ENCODE peak calls at places on chromosomes 12 and 14, in five cellular contexts. One of them, this sample, is unnamed.

GRCh38 chr12:102478416-102479098 is 1.8 kb downstream of the IGF1 start:
- DNase-seq in HCT116: no peak
- DNase-seq in testis: no peak
- DNase-seq in uterus: no peak
- DNase-seq in GM12891: no peak
- DNase-seq in this sample: no peak

GRCh38 chr12:108247130-108247529 is 92.0 kb downstream of the CMKLR1 start:
- DNase-seq in testis: no peak
- DNase-seq in HCT116: no peak
- DNase-seq in uterus: no peak
- DNase-seq in GM12891: no peak
- DNase-seq in this sample: no peak

GRCh38 chr12:7107181-7108041 is 1.6 kb downstream of the C1RL start:
- DNase-seq in testis: no peak
- DNase-seq in HCT116: no peak
- DNase-seq in uterus: no peak
- DNase-seq in GM12891: no peak
- DNase-seq in this sample: no peak

GRCh38 chr14:104876251-104876699 is 11.2 kb downstream of the CEP170B start:
- DNase-seq in HCT116: peak
- DNase-seq in uterus: no peak
- DNase-seq in testis: peak
- DNase-seq in GM12891: peak
- DNase-seq in this sample: no peak

GRCh38 chr14:41609704-41610183 is 3.1 kb downstream of the LRFN5 start:
- DNase-seq in testis: peak
- DNase-seq in GM12891: no peak
- DNase-seq in uterus: peak
- DNase-seq in HCT116: no peak
- DNase-seq in this sample: no peak

GRCh38 chr14:59333668-59334067 is 131.5 kb downstream of the GPR135 start:
- DNase-seq in testis: no peak
- DNase-seq in GM12891: no peak
- DNase-seq in HCT116: no peak
- DNase-seq in uterus: no peak
- DNase-seq in this sample: no peak

GRCh38 chr12:6092784-6093722 is 31.4 kb downstream of the VWF start:
- DNase-seq in uterus: peak
- DNase-seq in GM12891: no peak
- DNase-seq in testis: no peak
- DNase-seq in HCT116: peak
- DNase-seq in this sample: no peak

GRCh38 chr12:87756111-87756510 is 273.1 kb downstream of the C12orf50 start:
- DNase-seq in uterus: no peak
- DNase-seq in GM12891: no peak
- DNase-seq in testis: no peak
- DNase-seq in HCT116: no peak
- DNase-seq in this sample: no peak

GRCh38 chr12:65607271-65607880 is 216.9 kb upstream of the HMGA2 start:
- DNase-seq in GM12891: no peak
- DNase-seq in HCT116: no peak
- DNase-seq in uterus: no peak
- DNase-seq in testis: no peak
- DNase-seq in this sample: no peak

GRCh38 chr12:27913999-27914614 is 58.4 kb downstream of the PTHLH start:
- DNase-seq in GM12891: no peak
- DNase-seq in testis: no peak
- DNase-seq in HCT116: no peak
- DNase-seq in uterus: no peak
- DNase-seq in this sample: no peak

GRCh38 chr12:98172304-98172703 is 343.1 kb upstream of the TMPO start:
- DNase-seq in uterus: no peak
- DNase-seq in testis: no peak
- DNase-seq in GM12891: no peak
- DNase-seq in HCT116: no peak
- DNase-seq in this sample: no peak

GRCh38 chr14:66405158-66405557 is 81.0 kb upstream of the CCDC196 start:
- DNase-seq in uterus: no peak
- DNase-seq in HCT116: no peak
- DNase-seq in GM12891: no peak
- DNase-seq in testis: no peak
- DNase-seq in this sample: peak

GRCh38 chr14:49745191-49745590 is 22.8 kb upstream of the KLHDC2 start:
- DNase-seq in testis: no peak
- DNase-seq in GM12891: no peak
- DNase-seq in HCT116: no peak
- DNase-seq in uterus: no peak
- DNase-seq in this sample: no peak

GRCh38 chr12:124921200-124922008 is 7.0 kb upstream of the UBC start:
- DNase-seq in GM12891: no peak
- DNase-seq in testis: peak
- DNase-seq in uterus: peak
- DNase-seq in HCT116: no peak
- DNase-seq in this sample: peak

GRCh38 chr14:84401631-84402030 is 1128.3 kb upstream of the FLRT2 start:
- DNase-seq in GM12891: no peak
- DNase-seq in testis: no peak
- DNase-seq in HCT116: no peak
- DNase-seq in uterus: no peak
- DNase-seq in this sample: no peak

GRCh38 chr14:56494167-56494566 is 85.4 kb upstream of the TMEM260 start:
- DNase-seq in uterus: no peak
- DNase-seq in HCT116: no peak
- DNase-seq in GM12891: no peak
- DNase-seq in testis: no peak
- DNase-seq in this sample: no peak

GRCh38 chr12:115402443-115403170 is 718.6 kb upstream of the TBX3 start:
- DNase-seq in uterus: no peak
- DNase-seq in GM12891: no peak
- DNase-seq in testis: no peak
- DNase-seq in HCT116: no peak
- DNase-seq in this sample: no peak

GRCh38 chr14:22972313-22972930 is 9.9 kb downstream of the AJUBA start:
- DNase-seq in GM12891: no peak
- DNase-seq in HCT116: no peak
- DNase-seq in testis: no peak
- DNase-seq in uterus: no peak
- DNase-seq in this sample: no peak

GRCh38 chr14:99518441-99519346 is 37.5 kb downstream of the CCNK start:
- DNase-seq in GM12891: peak
- DNase-seq in uterus: peak
- DNase-seq in testis: peak
- DNase-seq in HCT116: peak
- DNase-seq in this sample: peak

GRCh38 chr12:89333564-89334252 is 18.6 kb downstream of the DUSP6 start:
- DNase-seq in GM12891: no peak
- DNase-seq in HCT116: no peak
- DNase-seq in testis: no peak
- DNase-seq in uterus: no peak
- DNase-seq in this sample: no peak

GRCh38 chr12:62190921-62191746 is 69.1 kb upstream of the USP15 start:
- DNase-seq in uterus: no peak
- DNase-seq in HCT116: no peak
- DNase-seq in GM12891: peak
- DNase-seq in testis: peak
- DNase-seq in this sample: no peak

GRCh38 chr14:73773441-73774243 is 59.5 kb upstream of the PNMA1 start:
- DNase-seq in uterus: no peak
- DNase-seq in HCT116: no peak
- DNase-seq in GM12891: no peak
- DNase-seq in testis: no peak
- DNase-seq in this sample: no peak

GRCh38 chr12:30450226-30450625 is 245.4 kb downstream of the IPO8 start:
- DNase-seq in uterus: no peak
- DNase-seq in GM12891: no peak
- DNase-seq in HCT116: no peak
- DNase-seq in testis: no peak
- DNase-seq in this sample: no peak

GRCh38 chr12:110689601-110690430 is 901 bp upstream of the HVCN1 start:
- DNase-seq in uterus: peak
- DNase-seq in testis: peak
- DNase-seq in HCT116: no peak
- DNase-seq in GM12891: peak
- DNase-seq in this sample: no peak

GRCh38 chr14:100569734-100570251 is 17.4 kb downstream of the BEGAIN start:
- DNase-seq in HCT116: no peak
- DNase-seq in testis: no peak
- DNase-seq in GM12891: no peak
- DNase-seq in uterus: no peak
- DNase-seq in this sample: no peak

GRCh38 chr14:34678306-34678705 is 36.1 kb downstream of the CFL2 start:
- DNase-seq in testis: no peak
- DNase-seq in GM12891: no peak
- DNase-seq in uterus: no peak
- DNase-seq in HCT116: no peak
- DNase-seq in this sample: no peak

GRCh38 chr12:4960547-4960946 is 50.8 kb downstream of the KCNA1 start:
- DNase-seq in HCT116: no peak
- DNase-seq in uterus: no peak
- DNase-seq in GM12891: no peak
- DNase-seq in testis: no peak
- DNase-seq in this sample: no peak

GRCh38 chr12:102454808-102455760 is 25.3 kb downstream of the IGF1 start:
- DNase-seq in uterus: peak
- DNase-seq in GM12891: no peak
- DNase-seq in testis: no peak
- DNase-seq in HCT116: no peak
- DNase-seq in this sample: no peak

GRCh38 chr12:48917857-48918537 is 7.3 kb downstream of the FKBP11 start:
- DNase-seq in testis: no peak
- DNase-seq in HCT116: no peak
- DNase-seq in GM12891: no peak
- DNase-seq in uterus: no peak
- DNase-seq in this sample: no peak

GRCh38 chr12:39062266-39062996 is 157.0 kb upstream of the CPNE8 start:
- DNase-seq in testis: no peak
- DNase-seq in HCT116: no peak
- DNase-seq in uterus: no peak
- DNase-seq in GM12891: no peak
- DNase-seq in this sample: no peak

GRCh38 chr14:53956427-53957201 is at the start of gene BMP4:
- DNase-seq in GM12891: no peak
- DNase-seq in uterus: peak
- DNase-seq in testis: peak
- DNase-seq in HCT116: peak
- DNase-seq in this sample: peak

GRCh38 chr12:49537709-49538601 is 875 bp upstream of the KCNH3 start:
- DNase-seq in GM12891: no peak
- DNase-seq in testis: no peak
- DNase-seq in HCT116: no peak
- DNase-seq in uterus: no peak
- DNase-seq in this sample: peak

GRCh38 chr14:69637503-69638030 is 26.2 kb downstream of the SUSD6 start:
- DNase-seq in HCT116: no peak
- DNase-seq in testis: no peak
- DNase-seq in GM12891: no peak
- DNase-seq in uterus: no peak
- DNase-seq in this sample: peak

GRCh38 chr12:117093918-117094630 is 5.1 kb downstream of the TESC start:
- DNase-seq in GM12891: no peak
- DNase-seq in testis: no peak
- DNase-seq in HCT116: no peak
- DNase-seq in uterus: no peak
- DNase-seq in this sample: no peak

GRCh38 chr12:127770123-127770522 is 496.8 kb upstream of the TMEM132C start:
- DNase-seq in GM12891: no peak
- DNase-seq in uterus: no peak
- DNase-seq in HCT116: no peak
- DNase-seq in testis: peak
- DNase-seq in this sample: no peak

GRCh38 chr12:122306407-122306806 is 40.1 kb upstream of the VPS33A start:
- DNase-seq in uterus: no peak
- DNase-seq in HCT116: no peak
- DNase-seq in GM12891: no peak
- DNase-seq in testis: no peak
- DNase-seq in this sample: no peak

GRCh38 chr12:26317942-26318565 is 122.7 kb downstream of the SSPN start:
- DNase-seq in uterus: no peak
- DNase-seq in HCT116: peak
- DNase-seq in testis: no peak
- DNase-seq in GM12891: no peak
- DNase-seq in this sample: no peak

GRCh38 chr12:1594295-1595025 is at the start of gene FBXL14:
- DNase-seq in HCT116: peak
- DNase-seq in uterus: peak
- DNase-seq in testis: peak
- DNase-seq in GM12891: peak
- DNase-seq in this sample: peak

DNA sequence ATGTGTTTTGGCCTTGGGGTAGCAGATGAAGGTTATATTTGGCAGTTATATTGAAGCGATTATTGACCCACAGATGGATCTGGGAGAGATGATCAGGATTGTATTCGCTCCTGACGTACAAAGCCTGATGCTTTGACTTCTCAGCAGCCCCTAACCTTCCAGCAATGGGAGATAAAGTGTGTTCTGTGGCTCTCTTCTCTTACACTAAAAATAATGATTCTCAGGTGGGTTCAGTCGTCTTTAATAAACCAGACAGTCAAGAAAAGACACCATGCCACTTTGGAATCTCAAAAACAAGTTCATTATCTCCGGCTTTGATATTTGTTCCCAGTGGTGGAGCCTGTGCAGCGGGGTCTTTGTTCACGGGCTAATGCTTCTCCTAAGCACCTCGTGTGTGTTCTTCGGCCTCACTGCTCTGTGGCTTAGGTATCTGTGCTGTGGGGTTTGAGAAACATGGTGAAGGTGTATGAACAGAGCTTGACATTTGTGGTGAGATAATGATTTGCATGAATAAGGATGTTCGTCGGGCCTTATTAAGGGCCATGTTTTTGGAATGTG is 1.6 kb downstream of the ACVR1B start:
- DNase-seq in GM12891: no peak
- DNase-seq in uterus: no peak
- DNase-seq in testis: no peak
- DNase-seq in HCT116: no peak
- DNase-seq in this sample: no peak
- TF ChIP-seq POLR2A in GM12891: no peak
- TF ChIP-seq POLR2A in uterus: no peak
- TF ChIP-seq POLR2A in testis: no peak
- TF ChIP-seq POLR2A in HCT116: no peak
- TF ChIP-seq POLR2A in this sample: no peak

GRCh38 chr12:12723681-12724420 is 6.7 kb downstream of the CDKN1B start:
- DNase-seq in GM12891: no peak
- DNase-seq in testis: no peak
- DNase-seq in HCT116: no peak
- DNase-seq in uterus: peak
- DNase-seq in this sample: peak
- TF ChIP-seq POLR2A in GM12891: peak
- TF ChIP-seq POLR2A in testis: no peak
- TF ChIP-seq POLR2A in HCT116: no peak
- TF ChIP-seq POLR2A in uterus: peak
- TF ChIP-seq POLR2A in this sample: peak

GRCh38 chr12:32139064-32139421 is 32.4 kb downstream of the BICD1 start:
- DNase-seq in uterus: no peak
- DNase-seq in GM12891: peak
- DNase-seq in HCT116: no peak
- DNase-seq in testis: no peak
- DNase-seq in this sample: peak
- TF ChIP-seq POLR2A in uterus: no peak
- TF ChIP-seq POLR2A in GM12891: peak
- TF ChIP-seq POLR2A in HCT116: no peak
- TF ChIP-seq POLR2A in testis: no peak
- TF ChIP-seq POLR2A in this sample: no peak

GRCh38 chr12:2963154-2963759 is 4.1 kb downstream of the TEAD4 start:
- DNase-seq in HCT116: no peak
- DNase-seq in testis: no peak
- DNase-seq in uterus: no peak
- DNase-seq in GM12891: no peak
- DNase-seq in this sample: peak
- TF ChIP-seq POLR2A in HCT116: no peak
- TF ChIP-seq POLR2A in testis: no peak
- TF ChIP-seq POLR2A in uterus: no peak
- TF ChIP-seq POLR2A in GM12891: no peak
- TF ChIP-seq POLR2A in this sample: no peak